ENCODE peak calls at places on chromosomes 7 and 10, in seven cellular contexts. Z, L, O, F, N, Y and M are unnamed samples.

GRCh38 chr7:45384499-45384898 is 189.7 kb upstream of the ADCY1 start:
- DNase-seq in Z (no peak), L (no peak), O (no peak), F (peak), N (no peak), Y (no peak), M (no peak)

GRCh38 chr7:139075031-139075652 is 34.4 kb downstream of the ZC3HAV1 start:
- DNase-seq in Z (peak), L (peak), O (peak), F (peak), N (peak), Y (peak), M (peak)

GRCh38 chr7:116952640-116953371 is 495 bp upstream of the ST7 start:
- DNase-seq in Z (peak), L (no peak), O (peak), F (peak), N (peak), Y (peak), M (peak)

GRCh38 chr10:84269773-84270172 is 24.9 kb downstream of the RGR start:
- DNase-seq in Z (no peak), L (no peak), O (no peak), F (no peak), N (no peak), Y (no peak), M (no peak)

GRCh38 chr10:132915411-132915810 is 27.0 kb downstream of the CFAP46 start:
- DNase-seq in Z (peak), L (peak), O (no peak), F (no peak), N (no peak), Y (peak), M (no peak)

GRCh38 chr10:110437351-110437605 is 60.4 kb upstream of the DUSP5 start:
- DNase-seq in Z (no peak), L (no peak), O (no peak), F (no peak), N (no peak), Y (no peak), M (no peak)

GRCh38 chr10:114517681-114518250 is 113.5 kb upstream of the AFAP1L2 start:
- DNase-seq in Z (no peak), L (no peak), O (no peak), F (no peak), N (no peak), Y (no peak), M (no peak)

GRCh38 chr10:74103560-74104248 is 46.9 kb downstream of the AP3M1 start:
- DNase-seq in Z (no peak), L (no peak), O (no peak), F (peak), N (peak), Y (no peak), M (no peak)

GRCh38 chr7:107118109-107118900 is 50.5 kb upstream of the HBP1 start:
- DNase-seq in Z (no peak), L (no peak), O (no peak), F (no peak), N (no peak), Y (no peak), M (no peak)

GRCh38 chr10:93751832-93752231 is 5.9 kb upstream of the LGI1 start:
- DNase-seq in Z (no peak), L (no peak), O (no peak), F (peak), N (peak), Y (peak), M (no peak)

GRCh38 chr10:5402798-5403197 is 1.8 kb downstream of the TUBAL3 start:
- DNase-seq in Z (no peak), L (no peak), O (no peak), F (no peak), N (no peak), Y (peak), M (no peak)
- TF ChIP-seq EP300 in Z (no peak), L (no peak), O (no peak), F (no peak), N (no peak), Y (no peak), M (no peak)

GRCh38 chr10:88989824-88990527 is 622 bp upstream of the FAS start:
- DNase-seq in Z (peak), L (no peak), O (no peak), F (no peak), N (no peak), Y (no peak), M (no peak)
- TF ChIP-seq EP300 in Z (no peak), L (peak), O (no peak), F (no peak), N (no peak), Y (no peak), M (no peak)

GRCh38 chr10:49289480-49289879 is 9.5 kb upstream of the C10orf71 start:
- DNase-seq in Z (peak), L (no peak), O (no peak), F (no peak), N (peak), Y (no peak), M (no peak)
- TF ChIP-seq EP300 in Z (no peak), L (no peak), O (no peak), F (no peak), N (no peak), Y (no peak), M (no peak)

GRCh38 chr10:126549326-126549725 is 121.2 kb downstream of the C10orf90 start:
- DNase-seq in Z (no peak), L (no peak), O (no peak), F (no peak), N (no peak), Y (no peak), M (no peak)

GRCh38 chr10:126551197-126551596 is 119.3 kb downstream of the C10orf90 start:
- DNase-seq in Z (no peak), L (no peak), O (no peak), F (no peak), N (no peak), Y (no peak), M (no peak)
- TF ChIP-seq EP300 in Z (no peak), L (no peak), O (no peak), F (no peak), N (no peak), Y (no peak), M (no peak)

GRCh38 chr7:137961200-137962177 is 40.4 kb downstream of the CREB3L2 start:
- DNase-seq in Z (no peak), L (no peak), O (no peak), F (no peak), N (no peak), Y (no peak), M (no peak)

GRCh38 chr7:137959987-137960386 is 41.9 kb downstream of the CREB3L2 start:
- DNase-seq in Z (no peak), L (no peak), O (no peak), F (no peak), N (no peak), Y (no peak), M (no peak)

GRCh38 chr7:137962491-137962874 is 39.4 kb downstream of the CREB3L2 start:
- DNase-seq in Z (no peak), L (no peak), O (no peak), F (no peak), N (no peak), Y (no peak), M (no peak)

GRCh38 chr7:137964824-137965545 is 36.9 kb downstream of the CREB3L2 start:
- DNase-seq in Z (no peak), L (no peak), O (no peak), F (no peak), N (no peak), Y (no peak), M (no peak)

DNA sequence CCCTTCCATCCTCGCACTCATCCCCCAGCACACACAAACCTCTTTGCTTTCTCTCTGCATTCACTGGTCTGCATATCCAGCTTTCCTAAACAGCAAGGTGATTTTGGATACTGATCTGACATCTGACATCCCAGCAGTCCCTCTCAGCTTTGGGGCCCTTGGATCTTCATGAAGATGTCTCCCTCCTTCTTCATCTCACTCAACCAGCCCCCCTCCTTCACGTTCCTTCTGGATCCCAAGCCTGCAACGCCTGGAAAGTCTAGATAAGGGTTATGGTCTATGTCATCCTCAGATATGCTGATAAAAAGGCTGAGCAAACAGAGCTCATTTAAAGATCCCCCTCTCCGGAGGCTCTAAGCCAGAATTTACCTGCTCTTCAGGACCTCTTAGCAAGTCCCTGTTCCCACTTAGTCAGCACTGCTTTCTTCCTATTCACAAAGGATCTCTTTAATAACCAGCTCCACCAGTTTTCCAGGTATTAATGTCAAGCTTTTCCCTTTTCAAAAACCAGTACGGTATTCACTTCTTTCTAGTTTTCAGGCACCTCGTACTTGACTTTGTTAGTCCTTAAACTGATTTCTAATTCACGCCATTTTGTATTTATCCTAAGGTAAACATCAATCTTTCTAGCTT is 38.9 kb downstream of the CREB3L2 start:
- DNase-seq in Z (no peak), L (no peak), O (no peak), F (no peak), N (peak), Y (no peak), M (no peak)
- TF ChIP-seq EP300 in Z (no peak), L (no peak), O (no peak), F (no peak), N (no peak), Y (no peak), M (no peak)